ENCODE peak calls at places on chromosomes 1 and 21, in seven cellular contexts. One of them, this sample, is unnamed.

GRCh38 chr1:111801071-111801850 is 45.6 kb downstream of the DDX20 start:
- DNase-seq in OCI-M1: no peak
- DNase-seq in activated naive CD8-positive, alpha-beta T cell treated with anti-CD3 and anti-CD28 coated beads, Interleukin-2, amount 50 U/mL, for 24 hours: no peak
- DNase-seq in iris pigment epithelial cell: no peak
- DNase-seq in left colon: no peak
- DNase-seq in fibroblast of the conjunctiva: no peak
- DNase-seq in GM23338: peak
- DNase-seq in this sample: no peak

GRCh38 chr1:150092180-150092791 is 24.7 kb downstream of the VPS45 start:
- DNase-seq in iris pigment epithelial cell: no peak
- DNase-seq in OCI-M1: no peak
- DNase-seq in fibroblast of the conjunctiva: no peak
- DNase-seq in GM23338: no peak
- DNase-seq in activated naive CD8-positive, alpha-beta T cell treated with anti-CD3 and anti-CD28 coated beads, Interleukin-2, amount 50 U/mL, for 24 hours: no peak
- DNase-seq in left colon: no peak
- DNase-seq in this sample: no peak

GRCh38 chr1:218665216-218665615 is 320.1 kb downstream of the TGFB2 start:
- DNase-seq in fibroblast of the conjunctiva: peak
- DNase-seq in activated naive CD8-positive, alpha-beta T cell treated with anti-CD3 and anti-CD28 coated beads, Interleukin-2, amount 50 U/mL, for 24 hours: no peak
- DNase-seq in left colon: peak
- DNase-seq in iris pigment epithelial cell: peak
- DNase-seq in GM23338: no peak
- DNase-seq in OCI-M1: no peak
- DNase-seq in this sample: peak

GRCh38 chr1:8421721-8422120 is 103.8 kb downstream of the SLC45A1 start:
- DNase-seq in left colon: no peak
- DNase-seq in iris pigment epithelial cell: no peak
- DNase-seq in fibroblast of the conjunctiva: no peak
- DNase-seq in OCI-M1: no peak
- DNase-seq in activated naive CD8-positive, alpha-beta T cell treated with anti-CD3 and anti-CD28 coated beads, Interleukin-2, amount 50 U/mL, for 24 hours: no peak
- DNase-seq in GM23338: no peak
- DNase-seq in this sample: no peak

GRCh38 chr1:223176437-223176836 is 33.4 kb upstream of the TLR5 start:
- DNase-seq in OCI-M1: no peak
- DNase-seq in iris pigment epithelial cell: no peak
- DNase-seq in left colon: no peak
- DNase-seq in GM23338: no peak
- DNase-seq in fibroblast of the conjunctiva: no peak
- DNase-seq in activated naive CD8-positive, alpha-beta T cell treated with anti-CD3 and anti-CD28 coated beads, Interleukin-2, amount 50 U/mL, for 24 hours: no peak
- DNase-seq in this sample: no peak

GRCh38 chr1:54663723-54664122 is 22.1 kb downstream of the MROH7 start:
- DNase-seq in GM23338: no peak
- DNase-seq in iris pigment epithelial cell: no peak
- DNase-seq in left colon: no peak
- DNase-seq in fibroblast of the conjunctiva: no peak
- DNase-seq in activated naive CD8-positive, alpha-beta T cell treated with anti-CD3 and anti-CD28 coated beads, Interleukin-2, amount 50 U/mL, for 24 hours: no peak
- DNase-seq in OCI-M1: peak
- DNase-seq in this sample: no peak

GRCh38 chr1:168136709-168137514 is at the start of gene GPR161:
- DNase-seq in GM23338: peak
- DNase-seq in left colon: peak
- DNase-seq in fibroblast of the conjunctiva: no peak
- DNase-seq in activated naive CD8-positive, alpha-beta T cell treated with anti-CD3 and anti-CD28 coated beads, Interleukin-2, amount 50 U/mL, for 24 hours: peak
- DNase-seq in OCI-M1: peak
- DNase-seq in iris pigment epithelial cell: peak
- DNase-seq in this sample: peak

GRCh38 chr21:33441489-33442477 is 38.0 kb downstream of the TMEM50B start:
- DNase-seq in left colon: peak
- DNase-seq in activated naive CD8-positive, alpha-beta T cell treated with anti-CD3 and anti-CD28 coated beads, Interleukin-2, amount 50 U/mL, for 24 hours: peak
- DNase-seq in OCI-M1: no peak
- DNase-seq in iris pigment epithelial cell: peak
- DNase-seq in GM23338: no peak
- DNase-seq in fibroblast of the conjunctiva: no peak
- DNase-seq in this sample: peak

GRCh38 chr1:202888204-202888506 is 794 bp downstream of the RABIF start:
- DNase-seq in fibroblast of the conjunctiva: no peak
- DNase-seq in iris pigment epithelial cell: peak
- DNase-seq in left colon: no peak
- DNase-seq in GM23338: no peak
- DNase-seq in activated naive CD8-positive, alpha-beta T cell treated with anti-CD3 and anti-CD28 coated beads, Interleukin-2, amount 50 U/mL, for 24 hours: no peak
- DNase-seq in OCI-M1: no peak
- DNase-seq in this sample: peak

GRCh38 chr1:84406209-84406917 is 8.1 kb downstream of the DNASE2B start:
- DNase-seq in fibroblast of the conjunctiva: no peak
- DNase-seq in OCI-M1: no peak
- DNase-seq in GM23338: no peak
- DNase-seq in left colon: peak
- DNase-seq in iris pigment epithelial cell: peak
- DNase-seq in activated naive CD8-positive, alpha-beta T cell treated with anti-CD3 and anti-CD28 coated beads, Interleukin-2, amount 50 U/mL, for 24 hours: no peak
- DNase-seq in this sample: peak

GRCh38 chr1:94142022-94142421 is 21.1 kb upstream of the ABCA4 start:
- DNase-seq in fibroblast of the conjunctiva: no peak
- DNase-seq in iris pigment epithelial cell: peak
- DNase-seq in GM23338: no peak
- DNase-seq in OCI-M1: no peak
- DNase-seq in left colon: no peak
- DNase-seq in activated naive CD8-positive, alpha-beta T cell treated with anti-CD3 and anti-CD28 coated beads, Interleukin-2, amount 50 U/mL, for 24 hours: no peak
- DNase-seq in this sample: peak

GRCh38 chr1:219581344-219581743 is 31.6 kb downstream of the ZC3H11B start:
- DNase-seq in left colon: no peak
- DNase-seq in fibroblast of the conjunctiva: no peak
- DNase-seq in iris pigment epithelial cell: no peak
- DNase-seq in GM23338: no peak
- DNase-seq in OCI-M1: no peak
- DNase-seq in activated naive CD8-positive, alpha-beta T cell treated with anti-CD3 and anti-CD28 coated beads, Interleukin-2, amount 50 U/mL, for 24 hours: no peak
- DNase-seq in this sample: no peak

GRCh38 chr1:3009021-3009420 is 12.2 kb upstream of the ACTRT2 start:
- DNase-seq in GM23338: no peak
- DNase-seq in activated naive CD8-positive, alpha-beta T cell treated with anti-CD3 and anti-CD28 coated beads, Interleukin-2, amount 50 U/mL, for 24 hours: no peak
- DNase-seq in iris pigment epithelial cell: no peak
- DNase-seq in fibroblast of the conjunctiva: no peak
- DNase-seq in OCI-M1: no peak
- DNase-seq in left colon: no peak
- DNase-seq in this sample: no peak

GRCh38 chr1:7471836-7472235 is 299.3 kb upstream of the VAMP3 start:
- DNase-seq in iris pigment epithelial cell: peak
- DNase-seq in fibroblast of the conjunctiva: no peak
- DNase-seq in activated naive CD8-positive, alpha-beta T cell treated with anti-CD3 and anti-CD28 coated beads, Interleukin-2, amount 50 U/mL, for 24 hours: no peak
- DNase-seq in OCI-M1: no peak
- DNase-seq in left colon: no peak
- DNase-seq in GM23338: no peak
- DNase-seq in this sample: no peak

GRCh38 chr21:34878501-34878900 is 170.6 kb downstream of the RUNX1 start:
- DNase-seq in fibroblast of the conjunctiva: no peak
- DNase-seq in OCI-M1: no peak
- DNase-seq in activated naive CD8-positive, alpha-beta T cell treated with anti-CD3 and anti-CD28 coated beads, Interleukin-2, amount 50 U/mL, for 24 hours: no peak
- DNase-seq in GM23338: no peak
- DNase-seq in left colon: peak
- DNase-seq in iris pigment epithelial cell: no peak
- DNase-seq in this sample: no peak

GRCh38 chr1:48668339-48668738 is 108.4 kb downstream of the BEND5 start:
- DNase-seq in iris pigment epithelial cell: no peak
- DNase-seq in left colon: no peak
- DNase-seq in fibroblast of the conjunctiva: no peak
- DNase-seq in GM23338: no peak
- DNase-seq in activated naive CD8-positive, alpha-beta T cell treated with anti-CD3 and anti-CD28 coated beads, Interleukin-2, amount 50 U/mL, for 24 hours: no peak
- DNase-seq in OCI-M1: no peak
- DNase-seq in this sample: no peak

GRCh38 chr1:50109647-50110075 is 941 bp downstream of the ELAVL4 start:
- DNase-seq in GM23338: peak
- DNase-seq in left colon: no peak
- DNase-seq in OCI-M1: no peak
- DNase-seq in iris pigment epithelial cell: peak
- DNase-seq in fibroblast of the conjunctiva: no peak
- DNase-seq in activated naive CD8-positive, alpha-beta T cell treated with anti-CD3 and anti-CD28 coated beads, Interleukin-2, amount 50 U/mL, for 24 hours: no peak
- DNase-seq in this sample: no peak

GRCh38 chr1:10771789-10772188 is 24.7 kb downstream of the CASZ1 start:
- DNase-seq in left colon: no peak
- DNase-seq in activated naive CD8-positive, alpha-beta T cell treated with anti-CD3 and anti-CD28 coated beads, Interleukin-2, amount 50 U/mL, for 24 hours: no peak
- DNase-seq in OCI-M1: no peak
- DNase-seq in iris pigment epithelial cell: no peak
- DNase-seq in fibroblast of the conjunctiva: no peak
- DNase-seq in GM23338: no peak
- DNase-seq in this sample: no peak

GRCh38 chr21:42350899-42351543 is at the start of gene TFF2:
- DNase-seq in OCI-M1: no peak
- DNase-seq in GM23338: no peak
- DNase-seq in left colon: no peak
- DNase-seq in iris pigment epithelial cell: no peak
- DNase-seq in activated naive CD8-positive, alpha-beta T cell treated with anti-CD3 and anti-CD28 coated beads, Interleukin-2, amount 50 U/mL, for 24 hours: no peak
- DNase-seq in fibroblast of the conjunctiva: no peak
- DNase-seq in this sample: no peak

GRCh38 chr1:174166530-174167328 is 7.4 kb downstream of the RABGAP1L start:
- DNase-seq in fibroblast of the conjunctiva: no peak
- DNase-seq in left colon: no peak
- DNase-seq in OCI-M1: peak
- DNase-seq in GM23338: no peak
- DNase-seq in iris pigment epithelial cell: no peak
- DNase-seq in activated naive CD8-positive, alpha-beta T cell treated with anti-CD3 and anti-CD28 coated beads, Interleukin-2, amount 50 U/mL, for 24 hours: no peak
- DNase-seq in this sample: no peak

GRCh38 chr1:10697621-10698160 is 98.8 kb downstream of the CASZ1 start:
- DNase-seq in GM23338: no peak
- DNase-seq in OCI-M1: no peak
- DNase-seq in iris pigment epithelial cell: no peak
- DNase-seq in activated naive CD8-positive, alpha-beta T cell treated with anti-CD3 and anti-CD28 coated beads, Interleukin-2, amount 50 U/mL, for 24 hours: no peak
- DNase-seq in fibroblast of the conjunctiva: no peak
- DNase-seq in left colon: no peak
- DNase-seq in this sample: no peak

This sample was measured in fibroblast of pulmonary artery.